ENCODE peak calls at places on chromosome 17, in four cellular contexts. S is colonic mucosa, G is lung microvascular endothelial cell, F is stomach. Z is an unnamed sample.

GRCh38 chr17:75729351-75729750 is 8.1 kb downstream of the ITGB4 start:
- DNase-seq in S (no peak), G (no peak), F (no peak), Z (no peak)

GRCh38 chr17:37368577-37368976 is 7.2 kb upstream of the C17orf78 start:
- DNase-seq in G (peak), F (no peak), S (no peak), Z (no peak)

GRCh38 chr17:9473716-9474115 is 101.9 kb downstream of the STX8 start:
- DNase-seq in S (no peak), G (no peak), F (no peak), Z (no peak)

GRCh38 chr17:14864127-14864526 is 401.0 kb downstream of the PMP22 start:
- DNase-seq in S (no peak), G (no peak), F (no peak), Z (no peak)

GRCh38 chr17:44220211-44221071 is 966 bp upstream of the UBTF start:
- DNase-seq in F (peak), S (peak), G (peak), Z (peak)

GRCh38 chr17:18364166-18364565 is 816 bp upstream of the SHMT1 start:
- DNase-seq in S (no peak), F (no peak), G (no peak), Z (no peak)

GRCh38 chr17:47310186-47310733 is 13.5 kb upstream of the EFCAB13 start:
- DNase-seq in G (no peak), S (no peak), F (no peak), Z (no peak)

GRCh38 chr17:61451538-61452300 is 503 bp upstream of the TBX4 start:
- DNase-seq in F (no peak), S (no peak), G (no peak), Z (no peak)

GRCh38 chr17:5793899-5794298 is 209.6 kb upstream of the NLRP1 start:
- DNase-seq in F (no peak), S (no peak), G (peak), Z (no peak)

Z was measured in hepatocyte.